ENCODE peak calls at places on chromosomes 5 and 9, in eight cellular contexts. V is HCT116, O is BJ, U is upper lobe of right lung, P is retinal pigment epithelial cell, R is pancreas, B is fibroblast of pulmonary artery, A is cardiac muscle cell. S is an unnamed sample.

GRCh38 chr5:124061663-124062062 is 549.7 kb downstream of the CSNK1G3 start:
- DNase-seq in V (no peak), R (peak; percentile 45), A (no peak), B (peak; percentile 60), U (no peak), O (no peak), P (peak; percentile 56), S (peak; percentile 79)

GRCh38 chr5:51488803-51489642 is 105.8 kb downstream of the ISL1 start:
- DNase-seq in R (no peak), U (no peak), V (no peak), P (no peak), O (no peak), B (no peak), A (no peak), S (no peak)

GRCh38 chr5:105947461-105947860 is 1723.3 kb downstream of the EFNA5 start:
- DNase-seq in V (no peak), B (no peak), O (no peak), A (no peak), U (no peak), P (no peak), R (no peak), S (no peak)

GRCh38 chr5:91020065-91020800 is 362.9 kb downstream of the ARRDC3 start:
- DNase-seq in P (no peak), U (no peak), V (no peak), O (no peak), R (no peak), B (peak; percentile 55), A (peak; percentile 20), S (peak; percentile 18)

GRCh38 chr9:100720922-100721321 is 143.0 kb downstream of the CAVIN4 start:
- DNase-seq in A (no peak), U (no peak), R (no peak), O (no peak), B (peak; percentile 71), V (no peak), P (no peak), S (no peak)

GRCh38 chr5:2158767-2159166 is 276.0 kb upstream of the IRX4 start:
- DNase-seq in P (no peak), R (no peak), O (no peak), A (no peak), V (no peak), B (peak; percentile 13), U (no peak), S (no peak)

GRCh38 chr9:98555851-98556465 is 152.8 kb downstream of the GABBR2 start:
- DNase-seq in R (no peak), A (no peak), B (no peak), U (no peak), O (no peak), V (no peak), P (no peak), S (no peak)

GRCh38 chr5:17314907-17315471 is 97.6 kb downstream of the BASP1 start:
- DNase-seq in P (no peak), R (no peak), U (no peak), V (no peak), O (no peak), A (no peak), B (peak; percentile 14), S (no peak)

GRCh38 chr5:149002761-149003689 is 59.8 kb downstream of the SH3TC2 start:
- DNase-seq in B (peak; percentile 54), U (no peak), A (peak; percentile 26), O (no peak), P (no peak), V (no peak), R (no peak), S (peak; percentile 57)

GRCh38 chr9:35690447-35691324 is 961 bp upstream of the TPM2 start:
- DNase-seq in V (no peak), U (peak; percentile 83), P (no peak), B (peak; percentile 81), O (peak; percentile 26), R (peak; percentile 70), A (peak; percentile 84), S (peak; percentile 79)

GRCh38 chr9:92043002-92043401 is 72.2 kb downstream of the SPTLC1 start:
- DNase-seq in V (no peak), O (no peak), R (no peak), P (no peak), B (no peak), U (no peak), A (no peak), S (no peak)

GRCh38 chr9:78013924-78014323 is 17.7 kb downstream of the GNAQ start:
- DNase-seq in B (no peak), O (no peak), A (no peak), R (no peak), U (no peak), P (no peak), V (no peak), S (no peak)

GRCh38 chr5:94715843-94716242 is 97.4 kb downstream of the SLF1 start:
- DNase-seq in U (no peak), A (no peak), V (no peak), R (peak; percentile 20), P (no peak), O (no peak), B (no peak), S (no peak)

GRCh38 chr5:133959643-133960042 is 8.8 kb downstream of the C5orf15 start:
- DNase-seq in A (no peak), U (no peak), O (no peak), V (no peak), B (no peak), P (no peak), R (no peak), S (no peak)

GRCh38 chr9:92723299-92723625 is 41.4 kb downstream of the BICD2 start:
- DNase-seq in R (no peak), U (no peak), A (no peak), B (no peak), V (no peak), P (no peak), O (no peak), S (peak; percentile 49)

GRCh38 chr5:134506054-134507039 is 19.1 kb upstream of the JADE2 start:
- DNase-seq in P (no peak), B (peak; percentile 23), A (peak; percentile 83), O (no peak), V (peak; percentile 66), U (peak; percentile 80), R (peak; percentile 94), S (no peak)

GRCh38 chr5:14685757-14686156 is 21.2 kb downstream of the OTULIN start:
- DNase-seq in A (peak; percentile 50), P (no peak), O (no peak), R (no peak), B (peak; percentile 74), U (no peak), V (peak; percentile 23), S (peak; percentile 69)

GRCh38 chr5:176676361-176676824 is 29.1 kb downstream of the TSPAN17 start:
- DNase-seq in R (no peak), B (peak; percentile 39), U (no peak), V (peak; percentile 32), O (no peak), P (no peak), A (peak; percentile 33), S (peak; percentile 8)

GRCh38 chr5:110925398-110925797 is 146.1 kb upstream of the TSLP start:
- DNase-seq in P (no peak), V (no peak), B (peak; percentile 85), O (no peak), R (no peak), U (no peak), A (no peak), S (peak; percentile 12)

GRCh38 chr9:14313378-14313940 is 482 bp downstream of the NFIB start:
- DNase-seq in R (no peak), V (no peak), B (no peak), O (no peak), A (peak; percentile 68), U (peak; percentile 71), P (no peak), S (peak; percentile 61)

DNA sequence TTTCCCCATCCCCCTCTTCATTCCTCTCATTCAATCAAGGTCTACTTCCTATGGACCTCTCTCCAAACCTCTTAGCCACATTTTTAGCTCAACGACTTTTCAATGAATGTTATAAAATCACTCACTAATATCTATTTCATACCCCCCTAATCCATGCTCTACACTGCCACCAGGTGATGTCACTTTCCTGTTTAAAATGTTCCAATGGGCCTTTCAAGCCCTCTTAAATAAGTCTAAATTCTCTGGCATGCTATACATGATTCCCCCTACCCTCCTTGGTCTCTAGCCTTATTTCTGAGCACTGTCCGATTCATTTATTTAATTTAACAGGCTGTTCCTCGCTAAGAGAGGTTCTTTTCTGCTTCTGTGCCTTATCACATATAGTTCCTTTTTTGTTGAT is 9.3 kb downstream of the ABHD17B start:
- DNase-seq in B (no peak), R (no peak), P (no peak), O (no peak), U (no peak), V (no peak), A (no peak), S (no peak)
- TF ChIP-seq CTCF in B (no peak), R (no peak), P (no peak), O (no peak), U (no peak), V (no peak), A (no peak), S (peak; percentile 5)

DNA sequence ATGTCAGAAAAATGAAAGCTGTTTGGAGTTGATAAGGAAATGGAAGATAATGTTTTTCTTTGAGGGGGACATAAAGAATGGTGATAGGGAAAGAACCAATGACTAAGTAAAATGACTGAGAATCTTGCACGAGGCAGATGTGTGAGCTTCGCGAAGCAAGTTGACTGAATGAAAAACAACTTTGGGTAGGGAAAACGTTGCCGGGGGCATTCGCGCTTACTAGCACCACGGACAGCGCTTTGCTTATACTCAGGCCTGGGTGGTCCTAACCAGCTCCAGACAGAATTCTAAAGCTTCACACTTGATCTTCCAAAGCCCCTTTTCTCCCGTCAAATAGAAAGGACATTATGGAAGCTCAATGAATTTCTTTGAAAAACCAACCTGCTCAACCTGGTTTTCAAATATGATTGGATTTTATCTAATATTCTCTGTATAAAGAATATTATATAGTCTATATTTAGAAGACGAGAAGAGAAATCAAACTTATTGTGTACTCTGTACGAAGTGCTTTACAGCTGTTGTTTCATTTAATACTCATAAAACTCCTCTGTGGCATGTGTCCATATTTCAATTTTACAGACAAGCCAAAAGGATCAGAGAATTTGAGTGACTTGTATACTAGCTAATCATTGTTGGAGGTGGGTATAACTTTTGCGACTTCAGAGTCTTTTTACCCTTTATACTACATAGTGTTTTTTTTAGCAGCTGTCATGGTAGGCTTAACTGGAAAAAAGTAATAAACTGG is 1.9 kb upstream of the CDKN2B start:
- DNase-seq in R (no peak), B (peak; percentile 62), U (no peak), P (no peak), A (peak; percentile 86), O (no peak), V (no peak), S (peak; percentile 55)
- H3K4me3 ChIP-seq in R (no peak overlapping the region), B (no peak overlapping the region), U (no peak overlapping the region), P (no peak overlapping the region), A (no peak overlapping the region), O (no peak overlapping the region), V (no peak overlapping the region), S (no peak overlapping the region)

GRCh38 chr9:86246752-86247161 is 12.7 kb downstream of the C9orf153 start:
- DNase-seq in B (no peak), O (no peak), R (no peak), P (no peak), U (no peak), V (no peak), A (no peak), S (peak; percentile 34)
- TF ChIP-seq CTCF in B (no peak), O (no peak), R (no peak), P (no peak), U (peak; percentile 14), V (no peak), A (no peak), S (no peak)

DNA sequence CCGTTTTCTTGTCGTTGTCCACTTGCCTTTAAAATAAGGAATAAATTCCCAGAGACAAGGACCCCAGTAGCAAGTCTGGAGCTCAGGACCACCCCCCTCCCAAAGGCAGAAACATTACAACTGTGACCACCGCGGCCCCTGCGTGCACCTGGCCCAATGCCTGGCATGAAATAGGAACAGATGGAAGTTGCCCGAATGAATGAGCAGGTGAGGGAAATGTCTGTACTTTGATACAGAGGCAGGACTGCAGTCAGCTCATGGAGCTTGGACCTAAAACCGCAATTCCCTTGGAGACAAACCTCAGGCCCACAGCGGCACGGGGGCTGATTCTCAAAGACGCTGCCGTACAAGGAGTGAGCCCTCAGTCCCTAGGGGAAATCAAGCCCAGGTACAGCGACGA is 55.3 kb upstream of the SARDH start:
- DNase-seq in P (no peak), A (no peak), O (no peak), U (no peak), V (no peak), B (no peak), R (no peak), S (no peak)
- H3K4me3 ChIP-seq in P (no peak overlapping the region), A (no peak overlapping the region), O (no peak overlapping the region), U (no peak overlapping the region), V (no peak overlapping the region), B (no peak overlapping the region), R (no peak overlapping the region), S (no peak overlapping the region)

S was measured in astrocyte of the spinal cord.